ENCODE peak calls at places on chromosomes 11 and 22, in four cellular contexts. One of them, this sample, is unnamed.

GRCh38 chr22:43128928-43129424 is 14.2 kb downstream of the MCAT start:
- DNase-seq in H1: peak; percentile 57
- DNase-seq in GM12878: no peak
- DNase-seq in HepG2: no peak
- DNase-seq in this sample: no peak

GRCh38 chr22:25123677-25124076 is 76.0 kb upstream of the CRYBB3 start:
- DNase-seq in H1: no peak
- DNase-seq in GM12878: no peak
- DNase-seq in HepG2: no peak
- DNase-seq in this sample: no peak

GRCh38 chr11:125941606-125942275 is 4.1 kb upstream of the VSIG10L2 start:
- DNase-seq in H1: peak; percentile 91
- DNase-seq in GM12878: no peak
- DNase-seq in HepG2: peak; percentile 60
- DNase-seq in this sample: peak; percentile 51

GRCh38 chr11:69588270-69588669 is 52.7 kb upstream of the CCND1 start:
- DNase-seq in H1: no peak
- DNase-seq in GM12878: no peak
- DNase-seq in HepG2: peak; percentile 28
- DNase-seq in this sample: no peak

GRCh38 chr22:45450931-45451651 is 37.6 kb downstream of the RIBC2 start:
- DNase-seq in H1: no peak
- DNase-seq in GM12878: no peak
- DNase-seq in HepG2: no peak
- DNase-seq in this sample: no peak

GRCh38 chr11:119262668-119263351 is 54.1 kb downstream of the MCAM start:
- DNase-seq in H1: no peak
- DNase-seq in GM12878: peak; percentile 63
- DNase-seq in HepG2: no peak
- DNase-seq in this sample: no peak

GRCh38 chr11:56886465-56886864 is 102.2 kb upstream of the OR5AK2 start:
- DNase-seq in H1: no peak
- DNase-seq in GM12878: no peak
- DNase-seq in HepG2: no peak
- DNase-seq in this sample: no peak

GRCh38 chr22:17972385-17973181 is 51.8 kb downstream of the MICAL3 start:
- DNase-seq in H1: no peak
- DNase-seq in GM12878: no peak
- DNase-seq in HepG2: peak; percentile 84
- DNase-seq in this sample: no peak

GRCh38 chr22:27399161-27399560 is 402.4 kb downstream of the MN1 start:
- DNase-seq in H1: no peak
- DNase-seq in GM12878: no peak
- DNase-seq in HepG2: no peak
- DNase-seq in this sample: no peak

GRCh38 chr11:47991266-47991830 is 11.0 kb downstream of the PTPRJ start:
- DNase-seq in H1: no peak
- DNase-seq in GM12878: no peak
- DNase-seq in HepG2: no peak
- DNase-seq in this sample: no peak

GRCh38 chr11:17542249-17542648 is 2.0 kb downstream of the USH1C start:
- DNase-seq in H1: no peak
- DNase-seq in GM12878: no peak
- DNase-seq in HepG2: peak; percentile 62
- DNase-seq in this sample: no peak

GRCh38 chr22:27317156-27317555 is 484.4 kb downstream of the MN1 start:
- DNase-seq in H1: no peak
- DNase-seq in GM12878: no peak
- DNase-seq in HepG2: no peak
- DNase-seq in this sample: no peak

GRCh38 chr11:61325649-61326414 is 7.1 kb downstream of the DDB1 start:
- DNase-seq in H1: no peak
- DNase-seq in GM12878: no peak
- DNase-seq in HepG2: no peak
- DNase-seq in this sample: no peak

GRCh38 chr11:67006029-67006884 is 16.7 kb upstream of the SYT12 start:
- DNase-seq in H1: peak; percentile 80
- DNase-seq in GM12878: no peak
- DNase-seq in HepG2: peak; percentile 52
- DNase-seq in this sample: peak; percentile 79

GRCh38 chr11:78256962-78257361 is 68.2 kb downstream of the USP35 start:
- DNase-seq in H1: no peak
- DNase-seq in GM12878: no peak
- DNase-seq in HepG2: no peak
- DNase-seq in this sample: no peak

GRCh38 chr22:50188356-50188755 is 2.6 kb downstream of the TRABD start:
- DNase-seq in H1: no peak
- DNase-seq in GM12878: no peak
- DNase-seq in HepG2: no peak
- DNase-seq in this sample: no peak

GRCh38 chr11:93005239-93005638 is 35.8 kb downstream of the MTNR1B start:
- DNase-seq in H1: no peak
- DNase-seq in GM12878: no peak
- DNase-seq in HepG2: no peak
- DNase-seq in this sample: no peak

GRCh38 chr22:42688241-42688913 is 32.3 kb downstream of the A4GALT start:
- DNase-seq in H1: no peak
- DNase-seq in GM12878: no peak
- DNase-seq in HepG2: peak; percentile 57
- DNase-seq in this sample: peak; percentile 33

GRCh38 chr22:40345801-40346177 is 511 bp upstream of the ADSL start:
- DNase-seq in H1: peak; percentile 55
- DNase-seq in GM12878: no peak
- DNase-seq in HepG2: peak; percentile 10
- DNase-seq in this sample: no peak

GRCh38 chr22:40175571-40176105 is 2.1 kb upstream of the TNRC6B start:
- DNase-seq in H1: no peak
- DNase-seq in GM12878: no peak
- DNase-seq in HepG2: no peak
- DNase-seq in this sample: no peak

GRCh38 chr11:124961972-124962609 is 8.1 kb downstream of the CCDC15 start:
- DNase-seq in H1: no peak
- DNase-seq in GM12878: peak; percentile 51
- DNase-seq in HepG2: peak; percentile 78
- DNase-seq in this sample: peak; percentile 47

GRCh38 chr11:119148855-119149370 is at the start of gene ABCG4:
- DNase-seq in H1: peak; percentile 69
- DNase-seq in GM12878: no peak
- DNase-seq in HepG2: no peak
- DNase-seq in this sample: no peak

GRCh38 chr11:69660001-69660500 is 15.1 kb downstream of the LTO1 start:
- DNase-seq in H1: no peak
- DNase-seq in GM12878: no peak
- DNase-seq in HepG2: no peak
- DNase-seq in this sample: no peak

GRCh38 chr22:29277927-29278326 is 9.9 kb downstream of the EWSR1 start:
- DNase-seq in H1: no peak
- DNase-seq in GM12878: no peak
- DNase-seq in HepG2: no peak
- DNase-seq in this sample: no peak

GRCh38 chr11:36509265-36509664 is 807 bp downstream of the TRAF6 start:
- DNase-seq in H1: no peak
- DNase-seq in GM12878: no peak
- DNase-seq in HepG2: no peak
- DNase-seq in this sample: no peak

GRCh38 chr11:77062924-77063323 is 3.8 kb upstream of the CAPN5 start:
- DNase-seq in H1: no peak
- DNase-seq in GM12878: no peak
- DNase-seq in HepG2: no peak
- DNase-seq in this sample: no peak

GRCh38 chr22:28743852-28744251 is 2.0 kb downstream of the HSCB start:
- DNase-seq in H1: no peak
- DNase-seq in GM12878: no peak
- DNase-seq in HepG2: no peak
- DNase-seq in this sample: no peak

GRCh38 chr22:49880281-49880680 is 26.6 kb downstream of the ZBED4 start:
- DNase-seq in H1: no peak
- DNase-seq in GM12878: peak; percentile 53
- DNase-seq in HepG2: no peak
- DNase-seq in this sample: no peak

GRCh38 chr22:31968022-31968421 is 23.7 kb downstream of the YWHAH start:
- DNase-seq in H1: no peak
- DNase-seq in GM12878: no peak
- DNase-seq in HepG2: no peak
- DNase-seq in this sample: no peak

GRCh38 chr11:126383301-126384052 is 28.0 kb downstream of the ST3GAL4 start:
- DNase-seq in H1: no peak
- DNase-seq in GM12878: no peak
- DNase-seq in HepG2: no peak
- DNase-seq in this sample: no peak

GRCh38 chr11:11243790-11244469 is 109.1 kb downstream of the CSNK2A3 start:
- DNase-seq in H1: peak; percentile 67
- DNase-seq in GM12878: no peak
- DNase-seq in HepG2: no peak
- DNase-seq in this sample: peak; percentile 35

GRCh38 chr11:110989734-110990133 is 255.8 kb upstream of the POU2AF2 start:
- DNase-seq in H1: no peak
- DNase-seq in GM12878: no peak
- DNase-seq in HepG2: no peak
- DNase-seq in this sample: no peak

GRCh38 chr11:125910450-125910849 is 6.1 kb downstream of the DDX25 start:
- DNase-seq in H1: no peak
- DNase-seq in GM12878: no peak
- DNase-seq in HepG2: no peak
- DNase-seq in this sample: no peak

GRCh38 chr11:73152861-73153483 is 10.9 kb upstream of the FCHSD2 start:
- DNase-seq in H1: no peak
- DNase-seq in GM12878: peak; percentile 97
- DNase-seq in HepG2: no peak
- DNase-seq in this sample: no peak

GRCh38 chr11:14902650-14903350 is 10.8 kb upstream of the CYP2R1 start:
- DNase-seq in H1: no peak
- DNase-seq in GM12878: no peak
- DNase-seq in HepG2: no peak
- DNase-seq in this sample: no peak

GRCh38 chr22:25237503-25237902 is 18.1 kb downstream of the CRYBB2 start:
- DNase-seq in H1: peak; percentile 49
- DNase-seq in GM12878: no peak
- DNase-seq in HepG2: no peak
- DNase-seq in this sample: no peak

GRCh38 chr22:34776827-34777226 is 289.1 kb upstream of the ISX start:
- DNase-seq in H1: no peak
- DNase-seq in GM12878: no peak
- DNase-seq in HepG2: no peak
- DNase-seq in this sample: no peak
- TF ChIP-seq SUZ12 in H1: no peak
- TF ChIP-seq SUZ12 in GM12878: no peak
- TF ChIP-seq SUZ12 in HepG2: no peak
- TF ChIP-seq SUZ12 in this sample: no peak

GRCh38 chr11:128759168-128759567 is 65.3 kb downstream of the FLI1 start:
- DNase-seq in H1: no peak
- DNase-seq in GM12878: no peak
- DNase-seq in HepG2: no peak
- DNase-seq in this sample: no peak

GRCh38 chr11:128756469-128756868 is 62.6 kb downstream of the FLI1 start:
- DNase-seq in H1: no peak
- DNase-seq in GM12878: no peak
- DNase-seq in HepG2: no peak
- DNase-seq in this sample: no peak

GRCh38 chr11:128757886-128758612 is 64.2 kb downstream of the FLI1 start:
- DNase-seq in H1: no peak
- DNase-seq in GM12878: peak; percentile 84
- DNase-seq in HepG2: no peak
- DNase-seq in this sample: no peak

GRCh38 chr11:128759597-128759996 is 65.7 kb downstream of the FLI1 start:
- DNase-seq in H1: no peak
- DNase-seq in GM12878: no peak
- DNase-seq in HepG2: no peak
- DNase-seq in this sample: no peak

GRCh38 chr11:128757235-128757711 is 63.4 kb downstream of the FLI1 start:
- DNase-seq in H1: no peak
- DNase-seq in GM12878: peak; percentile 93
- DNase-seq in HepG2: no peak
- DNase-seq in this sample: no peak
- TF ChIP-seq ZNF274 in H1: no peak
- TF ChIP-seq ZNF274 in GM12878: no peak
- TF ChIP-seq ZNF274 in HepG2: no peak
- TF ChIP-seq ZNF274 in this sample: no peak

DNA sequence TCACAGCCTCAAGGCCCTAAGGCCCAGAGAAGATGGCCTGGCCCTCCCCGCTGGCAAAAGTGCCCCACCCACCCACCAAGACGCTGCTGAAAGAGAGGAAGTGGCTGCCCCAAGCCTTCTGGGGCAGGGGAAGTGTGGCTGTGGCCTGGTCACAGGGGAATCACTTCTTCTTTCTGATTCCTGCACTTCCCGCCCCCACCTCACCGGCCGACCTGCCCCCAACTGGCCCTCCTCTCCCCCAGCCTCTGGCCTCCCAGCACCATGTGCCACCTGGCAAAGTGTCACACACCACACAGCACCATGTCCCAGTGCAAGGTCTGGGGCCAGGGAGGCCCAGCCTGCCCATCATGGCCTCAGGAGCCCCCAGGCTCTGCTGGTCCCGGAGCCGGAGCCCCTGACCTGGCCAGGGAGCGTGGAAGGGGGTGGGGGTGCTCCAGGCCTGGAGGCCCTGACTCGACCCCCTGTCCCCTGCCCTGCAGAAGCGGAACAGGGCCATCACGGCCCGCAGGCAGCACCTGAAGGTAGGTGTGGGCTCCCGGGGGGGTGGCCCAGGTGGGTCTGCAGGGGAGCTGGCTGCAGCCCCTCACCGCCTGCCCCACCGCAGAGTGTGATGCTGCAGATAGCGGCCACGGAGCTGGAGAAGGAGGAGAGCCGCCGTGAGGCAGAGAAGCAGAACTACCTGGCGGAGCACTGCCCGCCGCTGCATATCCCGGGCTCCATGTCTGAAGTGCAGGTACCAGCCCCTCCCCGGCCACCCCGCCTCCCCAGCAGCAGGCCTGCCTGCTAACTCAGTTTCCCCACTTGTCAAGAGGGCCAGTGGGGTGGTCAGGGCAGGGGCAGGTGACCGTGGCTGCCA is 1.4 kb downstream of the TNNI2 start:
- DNase-seq in H1: no peak
- DNase-seq in GM12878: no peak
- DNase-seq in HepG2: no peak
- DNase-seq in this sample: no peak
- TF ChIP-seq SUZ12 in H1: no peak
- TF ChIP-seq SUZ12 in GM12878: no peak
- TF ChIP-seq SUZ12 in HepG2: no peak
- TF ChIP-seq SUZ12 in this sample: no peak

GRCh38 chr11:64742087-64742939 is 1.6 kb downstream of the RASGRP2 start:
- DNase-seq in H1: peak; percentile 81
- DNase-seq in GM12878: no peak
- DNase-seq in HepG2: no peak
- DNase-seq in this sample: no peak

GRCh38 chr11:64744544-64745218 is 739 bp upstream of the RASGRP2 start:
- DNase-seq in H1: peak; percentile 59
- DNase-seq in GM12878: no peak
- DNase-seq in HepG2: no peak
- DNase-seq in this sample: no peak

GRCh38 chr11:64745219-64745522 is 1.2 kb upstream of the RASGRP2 start:
- DNase-seq in H1: peak; percentile 77
- DNase-seq in GM12878: no peak
- DNase-seq in HepG2: no peak
- DNase-seq in this sample: no peak

GRCh38 chr11:64742940-64743590 is 877 bp downstream of the RASGRP2 start:
- DNase-seq in H1: peak; percentile 94
- DNase-seq in GM12878: no peak
- DNase-seq in HepG2: no peak
- DNase-seq in this sample: no peak

GRCh38 chr11:64743591-64744543 is at the start of gene RASGRP2:
- DNase-seq in H1: peak; percentile 95
- DNase-seq in GM12878: no peak
- DNase-seq in HepG2: peak; percentile 28
- DNase-seq in this sample: no peak
- TF ChIP-seq ZNF274 in H1: no peak
- TF ChIP-seq ZNF274 in GM12878: no peak
- TF ChIP-seq ZNF274 in HepG2: no peak
- TF ChIP-seq ZNF274 in this sample: no peak

This sample was measured in NT2/D1.